ENCODE peak calls at places on chromosomes 2 and 18, in eight cellular contexts. One of them, this sample, is unnamed.

GRCh38 chr18:24959100-24959499 is 392.9 kb downstream of the ZNF521 start:
- DNase-seq in cardiac muscle cell: peak; percentile 40
- DNase-seq in CD8-positive, alpha-beta T cell: no peak
- DNase-seq in OCI-LY7: no peak
- DNase-seq in K562: no peak
- DNase-seq in prostate gland: no peak
- DNase-seq in heart left ventricle: no peak
- DNase-seq in fibroblast of lung: no peak
- DNase-seq in this sample: peak; percentile 3

GRCh38 chr2:111900859-111901258 is 2.5 kb downstream of the MERTK start:
- DNase-seq in cardiac muscle cell: peak; percentile 41
- DNase-seq in CD8-positive, alpha-beta T cell: no peak
- DNase-seq in OCI-LY7: peak; percentile 32
- DNase-seq in K562: peak; percentile 66
- DNase-seq in prostate gland: no peak
- DNase-seq in heart left ventricle: no peak
- DNase-seq in fibroblast of lung: peak; percentile 70
- DNase-seq in this sample: peak; percentile 30

GRCh38 chr2:4073178-4073577 is 369.8 kb downstream of the DCDC2C start:
- DNase-seq in cardiac muscle cell: no peak
- DNase-seq in CD8-positive, alpha-beta T cell: no peak
- DNase-seq in OCI-LY7: no peak
- DNase-seq in K562: no peak
- DNase-seq in prostate gland: no peak
- DNase-seq in heart left ventricle: no peak
- DNase-seq in fibroblast of lung: no peak
- DNase-seq in this sample: no peak

GRCh38 chr2:224360801-224361251 is 41.1 kb downstream of the FAM124B start:
- DNase-seq in cardiac muscle cell: no peak
- DNase-seq in CD8-positive, alpha-beta T cell: no peak
- DNase-seq in OCI-LY7: no peak
- DNase-seq in K562: no peak
- DNase-seq in prostate gland: no peak
- DNase-seq in heart left ventricle: no peak
- DNase-seq in fibroblast of lung: peak; percentile 36
- DNase-seq in this sample: no peak

GRCh38 chr2:204483497-204484164 is 61.6 kb upstream of the PARD3B start:
- DNase-seq in cardiac muscle cell: peak; percentile 37
- DNase-seq in CD8-positive, alpha-beta T cell: no peak
- DNase-seq in OCI-LY7: no peak
- DNase-seq in K562: peak; percentile 38
- DNase-seq in prostate gland: peak; percentile 7
- DNase-seq in heart left ventricle: no peak
- DNase-seq in fibroblast of lung: no peak
- DNase-seq in this sample: peak; percentile 53

GRCh38 chr2:238314576-238314975 is 5.7 kb upstream of the TRAF3IP1 start:
- DNase-seq in cardiac muscle cell: no peak
- DNase-seq in CD8-positive, alpha-beta T cell: no peak
- DNase-seq in OCI-LY7: no peak
- DNase-seq in K562: no peak
- DNase-seq in prostate gland: no peak
- DNase-seq in heart left ventricle: no peak
- DNase-seq in fibroblast of lung: no peak
- DNase-seq in this sample: no peak

GRCh38 chr2:144648837-144649485 is 129.0 kb upstream of the ZEB2 start:
- DNase-seq in cardiac muscle cell: no peak
- DNase-seq in CD8-positive, alpha-beta T cell: no peak
- DNase-seq in OCI-LY7: no peak
- DNase-seq in K562: no peak
- DNase-seq in prostate gland: no peak
- DNase-seq in heart left ventricle: no peak
- DNase-seq in fibroblast of lung: no peak
- DNase-seq in this sample: no peak

GRCh38 chr2:206562375-206562774 is 79.9 kb upstream of the FAM237A start:
- DNase-seq in cardiac muscle cell: no peak
- DNase-seq in CD8-positive, alpha-beta T cell: no peak
- DNase-seq in OCI-LY7: no peak
- DNase-seq in K562: no peak
- DNase-seq in prostate gland: no peak
- DNase-seq in heart left ventricle: no peak
- DNase-seq in fibroblast of lung: peak; percentile 14
- DNase-seq in this sample: no peak

GRCh38 chr18:74040459-74041332 is 106.9 kb downstream of the FBXO15 start:
- DNase-seq in cardiac muscle cell: peak; percentile 48
- DNase-seq in CD8-positive, alpha-beta T cell: peak; percentile 39
- DNase-seq in OCI-LY7: peak; percentile 63
- DNase-seq in K562: peak; percentile 64
- DNase-seq in prostate gland: no peak
- DNase-seq in heart left ventricle: no peak
- DNase-seq in fibroblast of lung: no peak
- DNase-seq in this sample: peak; percentile 58

GRCh38 chr18:9403795-9404564 is 69.4 kb downstream of the TWSG1 start:
- DNase-seq in cardiac muscle cell: peak; percentile 2
- DNase-seq in CD8-positive, alpha-beta T cell: no peak
- DNase-seq in OCI-LY7: no peak
- DNase-seq in K562: peak; percentile 59
- DNase-seq in prostate gland: no peak
- DNase-seq in heart left ventricle: no peak
- DNase-seq in fibroblast of lung: no peak
- DNase-seq in this sample: peak; percentile 31

GRCh38 chr2:213995400-213996105 is 415.3 kb upstream of the VWC2L start:
- DNase-seq in cardiac muscle cell: no peak
- DNase-seq in CD8-positive, alpha-beta T cell: no peak
- DNase-seq in OCI-LY7: no peak
- DNase-seq in K562: no peak
- DNase-seq in prostate gland: no peak
- DNase-seq in heart left ventricle: no peak
- DNase-seq in fibroblast of lung: peak; percentile 77
- DNase-seq in this sample: no peak

GRCh38 chr2:128734521-128735295 is 416.0 kb upstream of the HS6ST1 start:
- DNase-seq in cardiac muscle cell: no peak
- DNase-seq in CD8-positive, alpha-beta T cell: no peak
- DNase-seq in OCI-LY7: peak; percentile 65
- DNase-seq in K562: no peak
- DNase-seq in prostate gland: no peak
- DNase-seq in heart left ventricle: no peak
- DNase-seq in fibroblast of lung: peak; percentile 68
- DNase-seq in this sample: no peak

GRCh38 chr18:686339-687111 is 25.9 kb downstream of the ENOSF1 start:
- DNase-seq in cardiac muscle cell: no peak
- DNase-seq in CD8-positive, alpha-beta T cell: no peak
- DNase-seq in OCI-LY7: no peak
- DNase-seq in K562: no peak
- DNase-seq in prostate gland: no peak
- DNase-seq in heart left ventricle: no peak
- DNase-seq in fibroblast of lung: no peak
- DNase-seq in this sample: peak; percentile 33

GRCh38 chr2:146992466-146992865 is 852.4 kb upstream of the ACVR2A start:
- DNase-seq in cardiac muscle cell: no peak
- DNase-seq in CD8-positive, alpha-beta T cell: no peak
- DNase-seq in OCI-LY7: no peak
- DNase-seq in K562: no peak
- DNase-seq in prostate gland: no peak
- DNase-seq in heart left ventricle: no peak
- DNase-seq in fibroblast of lung: no peak
- DNase-seq in this sample: no peak

GRCh38 chr2:107719141-107719540 is 107.6 kb upstream of the RGPD4 start:
- DNase-seq in cardiac muscle cell: no peak
- DNase-seq in CD8-positive, alpha-beta T cell: no peak
- DNase-seq in OCI-LY7: no peak
- DNase-seq in K562: no peak
- DNase-seq in prostate gland: no peak
- DNase-seq in heart left ventricle: no peak
- DNase-seq in fibroblast of lung: no peak
- DNase-seq in this sample: no peak

GRCh38 chr2:196925768-196926561 is 542 bp downstream of the PGAP1 start:
- DNase-seq in cardiac muscle cell: peak; percentile 50
- DNase-seq in CD8-positive, alpha-beta T cell: peak; percentile 6
- DNase-seq in OCI-LY7: peak; percentile 9
- DNase-seq in K562: peak; percentile 6
- DNase-seq in prostate gland: peak; percentile 44
- DNase-seq in heart left ventricle: peak; percentile 43
- DNase-seq in fibroblast of lung: peak; percentile 38
- DNase-seq in this sample: peak; percentile 44

GRCh38 chr2:144996225-144996795 is 476.4 kb upstream of the ZEB2 start:
- DNase-seq in cardiac muscle cell: no peak
- DNase-seq in CD8-positive, alpha-beta T cell: no peak
- DNase-seq in OCI-LY7: no peak
- DNase-seq in K562: no peak
- DNase-seq in prostate gland: no peak
- DNase-seq in heart left ventricle: no peak
- DNase-seq in fibroblast of lung: peak; percentile 59
- DNase-seq in this sample: no peak

GRCh38 chr2:27638709-27639108 is 9.9 kb downstream of the GPN1 start:
- DNase-seq in cardiac muscle cell: no peak
- DNase-seq in CD8-positive, alpha-beta T cell: no peak
- DNase-seq in OCI-LY7: no peak
- DNase-seq in K562: no peak
- DNase-seq in prostate gland: no peak
- DNase-seq in heart left ventricle: no peak
- DNase-seq in fibroblast of lung: peak; percentile 68
- DNase-seq in this sample: no peak

GRCh38 chr18:500556-501405 is at the start of gene COLEC12:
- DNase-seq in cardiac muscle cell: peak; percentile 81
- DNase-seq in CD8-positive, alpha-beta T cell: no peak
- DNase-seq in OCI-LY7: no peak
- DNase-seq in K562: no peak
- DNase-seq in prostate gland: peak; percentile 20
- DNase-seq in heart left ventricle: peak; percentile 47
- DNase-seq in fibroblast of lung: no peak
- DNase-seq in this sample: no peak

GRCh38 chr2:108923019-108923700 is 65.9 kb downstream of the EDAR start:
- DNase-seq in cardiac muscle cell: no peak
- DNase-seq in CD8-positive, alpha-beta T cell: no peak
- DNase-seq in OCI-LY7: no peak
- DNase-seq in K562: no peak
- DNase-seq in prostate gland: peak; percentile 85
- DNase-seq in heart left ventricle: no peak
- DNase-seq in fibroblast of lung: no peak
- DNase-seq in this sample: no peak

GRCh38 chr2:219071189-219071816 is 10.6 kb upstream of the IHH start:
- DNase-seq in cardiac muscle cell: no peak
- DNase-seq in CD8-positive, alpha-beta T cell: no peak
- DNase-seq in OCI-LY7: no peak
- DNase-seq in K562: no peak
- DNase-seq in prostate gland: no peak
- DNase-seq in heart left ventricle: no peak
- DNase-seq in fibroblast of lung: no peak
- DNase-seq in this sample: no peak

GRCh38 chr2:234712421-234712935 is 215.6 kb upstream of the ARL4C start:
- DNase-seq in cardiac muscle cell: no peak
- DNase-seq in CD8-positive, alpha-beta T cell: no peak
- DNase-seq in OCI-LY7: no peak
- DNase-seq in K562: no peak
- DNase-seq in prostate gland: no peak
- DNase-seq in heart left ventricle: no peak
- DNase-seq in fibroblast of lung: peak; percentile 48
- DNase-seq in this sample: no peak

GRCh38 chr2:128533101-128533500 is 214.4 kb upstream of the HS6ST1 start:
- DNase-seq in cardiac muscle cell: no peak
- DNase-seq in CD8-positive, alpha-beta T cell: no peak
- DNase-seq in OCI-LY7: no peak
- DNase-seq in K562: no peak
- DNase-seq in prostate gland: no peak
- DNase-seq in heart left ventricle: no peak
- DNase-seq in fibroblast of lung: no peak
- DNase-seq in this sample: no peak

GRCh38 chr18:6069103-6069502 is 173.8 kb upstream of the TMEM200C start:
- DNase-seq in cardiac muscle cell: no peak
- DNase-seq in CD8-positive, alpha-beta T cell: no peak
- DNase-seq in OCI-LY7: no peak
- DNase-seq in K562: no peak
- DNase-seq in prostate gland: no peak
- DNase-seq in heart left ventricle: no peak
- DNase-seq in fibroblast of lung: no peak
- DNase-seq in this sample: no peak

GRCh38 chr2:18117592-18117991 is 239.1 kb downstream of the KCNS3 start:
- DNase-seq in cardiac muscle cell: peak; percentile 14
- DNase-seq in CD8-positive, alpha-beta T cell: no peak
- DNase-seq in OCI-LY7: peak; percentile 30
- DNase-seq in K562: peak; percentile 5
- DNase-seq in prostate gland: no peak
- DNase-seq in heart left ventricle: peak; percentile 38
- DNase-seq in fibroblast of lung: peak; percentile 61
- DNase-seq in this sample: peak; percentile 28

GRCh38 chr2:98478861-98479770 is 34.5 kb downstream of the INPP4A start:
- DNase-seq in cardiac muscle cell: no peak
- DNase-seq in CD8-positive, alpha-beta T cell: no peak
- DNase-seq in OCI-LY7: no peak
- DNase-seq in K562: no peak
- DNase-seq in prostate gland: no peak
- DNase-seq in heart left ventricle: no peak
- DNase-seq in fibroblast of lung: no peak
- DNase-seq in this sample: no peak
- TF ChIP-seq CTCF in cardiac muscle cell: no peak
- TF ChIP-seq CTCF in CD8-positive, alpha-beta T cell: no peak
- TF ChIP-seq CTCF in OCI-LY7: no peak
- TF ChIP-seq CTCF in K562: no peak
- TF ChIP-seq CTCF in prostate gland: no peak
- TF ChIP-seq CTCF in heart left ventricle: no peak
- TF ChIP-seq CTCF in fibroblast of lung: no peak
- TF ChIP-seq CTCF in this sample: no peak

GRCh38 chr2:160206436-160206835 is 6.4 kb upstream of the ITGB6 start:
- DNase-seq in cardiac muscle cell: no peak
- DNase-seq in CD8-positive, alpha-beta T cell: no peak
- DNase-seq in OCI-LY7: no peak
- DNase-seq in K562: no peak
- DNase-seq in prostate gland: no peak
- DNase-seq in heart left ventricle: no peak
- DNase-seq in fibroblast of lung: no peak
- DNase-seq in this sample: no peak
- H3K4me1 ChIP-seq in cardiac muscle cell: peaks cover 14% of the 10 kb centered on the region
- H3K4me1 ChIP-seq in CD8-positive, alpha-beta T cell: no peaks in the 10 kb centered on the region
- H3K4me1 ChIP-seq in OCI-LY7: no peaks in the 10 kb centered on the region
- H3K4me1 ChIP-seq in K562: no peaks in the 10 kb centered on the region
- H3K4me1 ChIP-seq in prostate gland: no peaks in the 10 kb centered on the region
- H3K4me1 ChIP-seq in heart left ventricle: no peaks in the 10 kb centered on the region
- H3K4me1 ChIP-seq in fibroblast of lung: peaks cover 30% of the 10 kb centered on the region
- H3K4me1 ChIP-seq in this sample: peaks cover 5% of the 10 kb centered on the region

GRCh38 chr2:174631009-174631981 is 33.7 kb upstream of the WIPF1 start:
- DNase-seq in cardiac muscle cell: no peak
- DNase-seq in CD8-positive, alpha-beta T cell: no peak
- DNase-seq in OCI-LY7: no peak
- DNase-seq in K562: peak; percentile 24
- DNase-seq in prostate gland: no peak
- DNase-seq in heart left ventricle: no peak
- DNase-seq in fibroblast of lung: peak; percentile 20
- DNase-seq in this sample: no peak
- H3K4me3 ChIP-seq in cardiac muscle cell: no peak overlapping the region
- H3K4me3 ChIP-seq in CD8-positive, alpha-beta T cell: peak overlapping the region; percentile 71
- H3K4me3 ChIP-seq in OCI-LY7: peak overlapping the region; percentile 73
- H3K4me3 ChIP-seq in K562: no peak overlapping the region
- H3K4me3 ChIP-seq in prostate gland: no peak overlapping the region
- H3K4me3 ChIP-seq in heart left ventricle: no peak overlapping the region
- H3K4me3 ChIP-seq in fibroblast of lung: no peak overlapping the region
- H3K4me3 ChIP-seq in this sample: no peak overlapping the region

DNA sequence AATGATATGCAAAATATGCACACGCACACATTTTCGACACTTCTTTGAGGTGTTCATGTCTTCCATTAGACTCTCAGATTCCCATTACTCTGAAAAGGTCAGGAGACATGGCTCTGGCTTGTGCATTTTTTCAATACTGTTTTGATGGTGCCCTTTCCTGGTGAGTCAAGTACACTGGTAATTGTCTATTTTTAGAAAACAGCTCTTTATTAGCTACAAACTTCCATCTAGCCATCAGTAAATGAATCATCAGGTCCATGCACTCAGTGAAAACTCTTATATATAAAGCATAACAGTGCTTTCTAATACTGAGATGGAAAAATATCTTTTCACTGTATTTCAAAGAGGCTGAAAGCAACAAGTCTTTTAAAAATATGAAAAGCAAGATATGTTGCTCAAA is 194.9 kb downstream of the GALNT1 start:
- DNase-seq in cardiac muscle cell: no peak
- DNase-seq in CD8-positive, alpha-beta T cell: no peak
- DNase-seq in OCI-LY7: no peak
- DNase-seq in K562: no peak
- DNase-seq in prostate gland: no peak
- DNase-seq in heart left ventricle: no peak
- DNase-seq in fibroblast of lung: no peak
- DNase-seq in this sample: no peak
- TF ChIP-seq CTCF in cardiac muscle cell: no peak
- TF ChIP-seq CTCF in CD8-positive, alpha-beta T cell: no peak
- TF ChIP-seq CTCF in OCI-LY7: no peak
- TF ChIP-seq CTCF in K562: no peak
- TF ChIP-seq CTCF in prostate gland: no peak
- TF ChIP-seq CTCF in heart left ventricle: no peak
- TF ChIP-seq CTCF in fibroblast of lung: no peak
- TF ChIP-seq CTCF in this sample: no peak